ENCODE peak calls at places on chromosomes 13 and 19, in six cellular contexts. I, J, Y, W, L and U are unnamed samples.

GRCh38 chr13:42746846-42747245 is 34.5 kb upstream of the FAM216B start:
- DNase-seq in L (no peak), Y (no peak), W (no peak), J (no peak), I (no peak), U (no peak)

GRCh38 chr19:16661480-16662034 is 618 bp downstream of the TMEM38A start:
- DNase-seq in L (no peak), W (no peak), I (no peak), J (no peak), Y (peak), U (peak)

GRCh38 chr19:10209305-10209704 is 14.6 kb upstream of the DNMT1 start:
- DNase-seq in Y (no peak), L (no peak), J (no peak), W (no peak), I (no peak), U (no peak)

GRCh38 chr19:28715157-28715556 is 497.8 kb downstream of the UQCRFS1 start:
- DNase-seq in Y (no peak), I (no peak), W (no peak), L (no peak), J (no peak), U (no peak)

GRCh38 chr19:50975766-50976165 is 6.4 kb upstream of the KLK6 start:
- DNase-seq in W (no peak), Y (peak), I (peak), L (no peak), J (no peak), U (no peak)

GRCh38 chr13:85709072-85709471 is 90.1 kb downstream of the SLITRK6 start:
- DNase-seq in I (no peak), Y (no peak), W (no peak), L (no peak), J (no peak), U (no peak)

GRCh38 chr19:15288146-15288963 is 44.0 kb downstream of the BRD4 start:
- DNase-seq in J (no peak), I (no peak), Y (no peak), L (no peak), W (no peak), U (no peak)

GRCh38 chr19:48501446-48501960 is 10.1 kb downstream of the LMTK3 start:
- DNase-seq in Y (peak), I (no peak), L (peak), W (peak), J (peak), U (peak)

GRCh38 chr13:43054803-43055802 is 31.7 kb downstream of the DNAJC15 start:
- DNase-seq in L (peak), I (no peak), Y (peak), J (no peak), W (no peak), U (no peak)

GRCh38 chr13:30870049-30870884 is 35.8 kb upstream of the MEDAG start:
- DNase-seq in J (no peak), L (no peak), Y (peak), I (peak), W (no peak), U (peak)

GRCh38 chr19:46069841-46070341 is 29.1 kb upstream of the IGFL4 start:
- DNase-seq in W (no peak), J (no peak), Y (no peak), I (no peak), L (peak), U (no peak)

GRCh38 chr13:110539894-110540293 is 21.6 kb downstream of the RAB20 start:
- DNase-seq in J (no peak), L (no peak), I (no peak), Y (no peak), W (no peak), U (no peak)

GRCh38 chr13:110537116-110537515 is 24.4 kb downstream of the RAB20 start:
- DNase-seq in Y (no peak), I (no peak), W (no peak), J (no peak), L (no peak), U (no peak)

GRCh38 chr13:110536006-110536693 is 25.4 kb downstream of the RAB20 start:
- DNase-seq in Y (no peak), I (no peak), L (no peak), J (no peak), W (no peak), U (peak)

GRCh38 chr13:110540871-110541525 is 20.5 kb downstream of the RAB20 start:
- DNase-seq in Y (no peak), I (no peak), W (no peak), L (no peak), J (no peak), U (no peak)

DNA sequence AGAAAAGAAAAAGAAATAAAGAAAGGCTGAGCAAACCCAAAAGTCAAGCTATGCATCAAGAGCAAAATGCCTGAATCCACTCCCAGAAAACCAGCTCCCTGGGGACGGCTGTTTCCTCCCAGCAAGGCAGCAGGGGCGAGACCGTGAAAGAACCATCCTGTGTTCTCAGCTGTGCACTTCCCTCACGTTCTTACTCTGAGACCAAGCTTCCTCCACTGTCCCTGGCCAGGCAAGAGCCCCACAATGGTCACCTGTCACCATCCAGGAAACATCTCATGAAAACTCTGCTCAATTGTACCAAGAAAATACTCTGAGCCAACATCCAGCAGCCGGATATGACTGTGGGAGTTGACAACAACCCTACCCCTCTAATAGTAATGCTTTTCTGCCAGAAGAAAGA is 22.9 kb downstream of the RAB20 start:
- DNase-seq in J (no peak), I (no peak), Y (no peak), W (no peak), L (no peak), U (no peak)
- TF ChIP-seq ATF3 in J (no peak), I (no peak), Y (no peak), W (no peak), L (no peak), U (no peak)

GRCh38 chr13:74062933-74063332 is 71.3 kb downstream of the KLF12 start:
- DNase-seq in L (no peak), I (no peak), W (peak), Y (no peak), J (no peak), U (no peak)

GRCh38 chr13:74061939-74062595 is 72.1 kb downstream of the KLF12 start:
- DNase-seq in I (no peak), J (no peak), L (no peak), W (peak), Y (no peak), U (no peak)

GRCh38 chr13:74052402-74052928 is 81.7 kb downstream of the KLF12 start:
- DNase-seq in Y (peak), I (no peak), J (no peak), W (no peak), L (peak), U (no peak)

GRCh38 chr13:74056829-74057564 is 77.2 kb downstream of the KLF12 start:
- DNase-seq in L (no peak), Y (no peak), J (no peak), W (no peak), I (no peak), U (no peak)
- TF ChIP-seq ATF3 in L (no peak), Y (no peak), J (no peak), W (no peak), I (no peak), U (no peak)

DNA sequence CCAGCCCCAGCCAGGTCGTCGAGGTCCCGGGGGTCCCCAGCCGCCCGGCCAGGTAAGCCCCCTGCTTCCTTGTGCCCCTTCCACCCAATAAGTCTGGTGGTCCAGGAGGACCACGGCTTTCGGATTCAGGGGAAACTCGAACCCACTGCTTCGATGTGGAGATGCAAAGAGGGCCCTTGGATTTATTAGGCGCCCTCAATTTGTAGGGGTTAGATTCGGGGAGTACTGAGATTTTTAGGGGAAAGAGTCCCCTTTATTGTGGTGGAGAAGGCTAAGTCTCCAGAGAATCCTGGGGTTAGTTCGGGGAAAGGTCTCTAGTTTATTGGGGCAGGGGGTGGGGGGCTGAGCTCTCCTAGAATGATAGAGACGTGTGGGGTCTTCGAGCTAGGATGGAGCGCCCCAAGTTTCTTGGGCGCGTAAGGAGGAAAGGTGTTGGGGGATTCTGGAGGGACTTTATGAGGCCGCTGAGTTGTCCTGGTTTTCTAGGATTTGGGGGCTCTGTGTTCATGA is 3.8 kb upstream of the LTBP4 start:
- DNase-seq in Y (no peak), W (no peak), J (no peak), I (no peak), L (no peak), U (no peak)
- TF ChIP-seq ATF3 in Y (no peak), W (no peak), J (no peak), I (no peak), L (no peak), U (no peak)

GRCh38 chr19:36125557-36125956 is 10.3 kb downstream of the TBCB start:
- DNase-seq in W (no peak), Y (no peak), I (no peak), J (no peak), L (no peak), U (no peak)

DNA sequence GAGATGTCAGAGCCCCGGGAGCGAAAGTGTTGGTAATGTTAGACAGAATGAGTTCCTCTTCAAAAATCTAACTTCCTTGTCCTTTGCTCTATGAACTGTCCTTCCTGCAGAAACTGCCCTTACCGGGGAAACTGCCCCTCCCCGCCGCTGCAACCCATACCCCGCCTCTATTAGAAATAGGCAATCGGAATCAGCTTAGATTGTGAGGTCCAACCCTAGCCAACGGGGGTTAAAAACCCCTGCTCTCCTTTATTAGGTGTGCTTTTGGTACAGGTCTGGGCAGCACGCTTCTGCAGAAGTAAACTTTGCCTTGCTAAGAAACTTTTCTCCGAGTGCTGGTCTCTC is 11.5 kb upstream of the CAPNS1 start:
- DNase-seq in J (no peak), I (no peak), W (no peak), Y (peak), L (peak), U (peak)
- TF ChIP-seq ATF3 in J (no peak), I (no peak), W (no peak), Y (no peak), L (no peak), U (no peak)

GRCh38 chr13:53015971-53016370 is 12.6 kb upstream of the OLFM4 start:
- DNase-seq in I (no peak), J (no peak), W (no peak), L (no peak), Y (no peak), U (no peak)

GRCh38 chr13:53013113-53013512 is 15.5 kb upstream of the OLFM4 start:
- DNase-seq in L (no peak), I (no peak), W (no peak), J (no peak), Y (no peak), U (no peak)

GRCh38 chr13:53017433-53017970 is 11.1 kb upstream of the OLFM4 start:
- DNase-seq in Y (no peak), W (no peak), J (no peak), I (no peak), L (no peak), U (no peak)

GRCh38 chr13:53012707-53013106 is 15.9 kb upstream of the OLFM4 start:
- DNase-seq in J (no peak), W (no peak), I (no peak), Y (no peak), L (no peak), U (no peak)

GRCh38 chr13:53015044-53015443 is 13.6 kb upstream of the OLFM4 start:
- DNase-seq in L (no peak), I (no peak), W (no peak), Y (no peak), J (no peak), U (no peak)
- TF ChIP-seq ATF3 in L (no peak), I (no peak), W (no peak), Y (no peak), J (no peak), U (no peak)

DNA sequence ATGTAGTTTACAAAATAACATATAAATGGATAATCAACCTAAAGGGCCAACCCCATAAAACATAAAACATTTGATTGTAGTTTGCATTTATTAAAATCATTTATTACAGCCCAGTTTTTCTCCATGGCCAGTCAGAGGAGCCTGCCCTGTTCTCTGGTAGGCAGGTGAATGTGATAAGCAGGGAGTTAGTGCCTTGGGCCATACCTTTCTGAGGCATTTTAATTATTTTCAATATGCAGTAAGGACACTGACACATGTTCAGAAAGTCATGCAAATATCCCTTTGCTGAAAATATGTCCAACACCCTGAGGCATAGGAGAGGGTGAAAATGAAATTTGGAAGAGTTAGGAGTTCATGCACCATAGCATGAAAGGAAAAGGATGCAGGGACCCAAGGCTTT is 242.6 kb upstream of the EDNRB start:
- DNase-seq in L (no peak), W (no peak), I (no peak), Y (no peak), J (no peak), U (no peak)
- TF ChIP-seq ATF3 in L (no peak), W (no peak), I (no peak), Y (no peak), J (no peak), U (no peak)

DNA sequence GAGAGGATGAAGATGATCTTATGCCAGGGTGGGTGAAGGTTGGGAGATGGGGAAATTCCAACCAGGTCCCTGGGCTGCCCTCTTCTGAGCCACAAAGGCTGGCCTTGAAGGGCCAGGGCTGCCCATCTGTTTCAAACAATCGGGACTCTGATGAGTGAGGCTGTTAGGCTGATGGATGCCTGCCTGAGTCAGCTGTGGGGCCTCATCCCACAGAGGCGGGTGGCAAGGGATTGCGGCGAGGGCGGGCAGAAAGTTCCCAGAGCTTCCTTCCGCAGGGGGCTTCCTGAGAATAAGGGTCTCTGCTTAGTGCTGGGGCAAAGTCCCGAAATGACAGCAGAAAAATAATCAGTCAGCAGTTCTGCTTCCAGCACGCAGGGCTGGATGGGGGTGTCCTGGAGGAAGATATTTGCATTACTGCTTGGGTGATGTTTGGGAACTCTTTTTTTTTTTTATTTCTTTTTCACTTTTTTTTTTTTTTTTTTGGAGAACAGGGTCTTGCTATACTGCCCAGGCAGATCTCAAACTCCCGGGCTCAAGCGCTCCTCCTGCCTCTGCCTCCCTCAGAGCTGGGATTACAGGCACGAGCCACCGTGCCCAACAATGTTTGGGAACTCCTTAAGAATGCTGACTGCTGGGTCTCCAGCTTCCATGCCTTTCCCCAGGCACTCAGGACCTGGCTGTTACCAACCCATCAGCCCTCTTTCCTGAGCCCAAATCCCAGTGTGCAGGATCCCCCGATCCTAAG is 14.1 kb downstream of the SH3GL1 start:
- DNase-seq in J (no peak), I (no peak), L (no peak), W (no peak), Y (no peak), U (no peak)
- TF ChIP-seq ATF3 in J (no peak), I (no peak), L (no peak), W (no peak), Y (no peak), U (no peak)

GRCh38 chr19:14050512-14050911 is 11.4 kb downstream of the PALM3 start:
- DNase-seq in J (no peak), L (no peak), W (no peak), I (no peak), Y (no peak), U (no peak)
- TF ChIP-seq ATF3 in J (no peak), L (no peak), W (no peak), I (no peak), Y (no peak), U (no peak)

GRCh38 chr13:106373304-106373988 is 162.0 kb downstream of the EFNB2 start:
- DNase-seq in I (no peak), W (no peak), Y (no peak), L (no peak), J (no peak), U (no peak)
- TF ChIP-seq ATF3 in I (no peak), W (no peak), Y (no peak), L (no peak), J (no peak), U (no peak)